ENCODE peak calls at places on chromosomes 13 and 19, in nine cellular contexts. M is HCT116, U is A549, V is HepG2, B is WTC11, O is NB4, Z is GM12878, G is K562, P is SK-N-SH. I is an unnamed sample.

GRCh38 chr19:13008926-13009787 is 13.9 kb downstream of the NFIX start:
- DNase-seq in M (no peak), U (no peak), V (no peak), B (no peak), O (no peak), Z (no peak), G (peak; percentile 7), P (peak; percentile 17), I (no peak)

GRCh38 chr13:46057251-46058015 is 4.9 kb upstream of the ZC3H13 start:
- DNase-seq in M (no peak), U (no peak), V (no peak), B (no peak), O (no peak), Z (no peak), G (no peak), P (no peak), I (no peak)

GRCh38 chr13:78618411-78618810 is 15.1 kb upstream of the POU4F1 start:
- DNase-seq in M (no peak), U (no peak), V (no peak), B (no peak), O (no peak), Z (no peak), G (no peak), P (no peak), I (no peak)

GRCh38 chr19:51157265-51157664 is 15.2 kb downstream of the SIGLEC7 start:
- DNase-seq in M (no peak), U (no peak), V (no peak), B (no peak), O (no peak), Z (no peak), G (no peak), P (no peak), I (no peak)

GRCh38 chr13:109734002-109734785 is 52.2 kb downstream of the IRS2 start:
- DNase-seq in M (no peak), U (no peak), V (no peak), B (no peak), O (no peak), Z (no peak), G (no peak), P (no peak), I (no peak)

GRCh38 chr13:110201114-110201513 is 105.8 kb downstream of the COL4A1 start:
- DNase-seq in M (no peak), U (no peak), V (no peak), B (no peak), O (peak; percentile 5), Z (no peak), G (no peak), P (no peak), I (no peak)

GRCh38 chr13:46373623-46374022 is 13.4 kb downstream of the RUBCNL start:
- DNase-seq in M (no peak), U (no peak), V (no peak), B (no peak), O (no peak), Z (no peak), G (no peak), P (no peak), I (no peak)

GRCh38 chr13:103799028-103799427 is 732.8 kb upstream of the SLC10A2 start:
- DNase-seq in M (no peak), U (no peak), V (no peak), B (no peak), O (no peak), Z (no peak), G (no peak), P (no peak), I (no peak)

GRCh38 chr13:107329991-107330390 is 762.1 kb upstream of the ARGLU1 start:
- DNase-seq in M (no peak), U (no peak), V (no peak), B (no peak), O (no peak), Z (no peak), G (no peak), P (no peak), I (no peak)

GRCh38 chr13:46179576-46180368 is 2.2 kb downstream of the LCP1 start:
- DNase-seq in M (no peak), U (no peak), V (no peak), B (no peak), O (peak; percentile 94), Z (no peak), G (peak; percentile 44), P (no peak), I (no peak)

GRCh38 chr19:42111811-42112210 is 20.4 kb downstream of the POU2F2 start:
- DNase-seq in M (no peak), U (no peak), V (no peak), B (no peak), O (no peak), Z (no peak), G (no peak), P (no peak), I (no peak)

DNA sequence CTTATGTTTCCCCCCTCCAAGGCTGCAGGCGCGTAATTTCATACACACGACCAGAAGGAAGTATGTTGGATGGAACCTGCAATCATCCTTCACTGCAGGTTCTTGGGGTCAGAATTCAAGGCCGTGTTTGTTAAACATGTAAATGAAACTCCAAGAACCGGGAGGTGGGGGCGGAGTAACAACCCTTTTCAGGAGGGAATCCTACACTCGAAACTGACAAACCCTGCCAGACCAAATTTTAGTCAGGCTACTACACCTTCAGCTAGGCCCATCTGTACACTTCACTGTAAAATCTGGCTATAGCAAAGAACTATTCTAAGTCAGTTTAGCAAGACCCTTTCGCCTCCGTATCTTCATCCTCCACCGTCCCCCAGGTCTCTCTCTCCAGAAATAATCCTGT is 1.2 kb downstream of the ZNF607 start:
- DNase-seq in M (no peak), U (no peak), V (peak; percentile 10), B (peak; percentile 23), O (peak; percentile 2), Z (no peak), G (no peak), P (peak; percentile 13), I (no peak)
- TF ChIP-seq MAX in M (no peak), U (no peak), V (no peak), B (no peak), O (no peak), Z (no peak), G (no peak), P (no peak), I (no peak)

DNA sequence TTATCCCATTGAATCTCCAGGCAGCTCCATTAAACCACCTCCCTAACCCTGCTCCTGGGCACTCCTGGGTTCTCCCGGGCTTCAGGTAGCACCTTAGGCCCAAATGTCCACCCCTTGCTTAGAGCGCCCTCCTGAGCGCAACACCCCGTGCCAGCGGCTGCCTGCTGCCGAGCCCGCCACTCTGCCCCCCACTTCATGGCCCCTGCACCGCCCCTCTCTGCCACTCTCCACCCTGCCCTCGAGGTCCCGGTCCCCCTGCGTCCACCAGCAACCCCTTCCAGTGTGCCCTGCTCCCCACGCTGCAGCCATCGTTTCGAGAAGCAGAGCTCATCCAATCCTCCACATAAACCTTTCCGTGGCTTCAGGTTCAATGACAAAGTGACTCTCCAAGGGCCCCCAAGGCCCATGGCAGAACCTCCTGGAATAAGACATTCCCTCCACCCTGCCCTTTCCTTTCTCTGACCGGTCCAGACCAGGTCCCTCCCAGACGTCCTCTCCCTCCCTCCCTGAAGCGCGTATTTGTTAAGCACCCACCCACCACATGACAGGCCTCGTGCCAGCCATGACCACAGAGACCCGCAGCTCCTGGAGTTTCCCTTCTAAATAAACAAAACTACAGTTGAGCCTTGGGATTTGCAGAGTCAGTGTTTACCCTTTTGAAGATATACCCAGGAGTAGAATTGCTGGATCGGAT is 66.6 kb downstream of the ARHGEF18 start:
- DNase-seq in M (no peak), U (peak; percentile 71), V (peak; percentile 74), B (no peak), O (no peak), Z (no peak), G (peak; percentile 8), P (no peak), I (no peak)
- TF ChIP-seq MAX in M (no peak), U (peak; percentile 40), V (peak; percentile 74), B (no peak), O (no peak), Z (no peak), G (no peak), P (no peak), I (no peak)

GRCh38 chr19:34678085-34678412 is 571 bp downstream of the ZNF302 start:
- DNase-seq in M (no peak), U (no peak), V (no peak), B (no peak), O (no peak), Z (no peak), G (no peak), P (no peak), I (no peak)

GRCh38 chr19:34676697-34677385 is at the start of gene SCGB2B2:
- DNase-seq in M (peak; percentile 80), U (no peak), V (no peak), B (no peak), O (peak; percentile 78), Z (peak; percentile 50), G (no peak), P (peak; percentile 82), I (no peak)

GRCh38 chr19:34675919-34676318 is 1.0 kb downstream of the SCGB2B2 start:
- DNase-seq in M (no peak), U (no peak), V (no peak), B (no peak), O (no peak), Z (no peak), G (no peak), P (no peak), I (no peak)

GRCh38 chr19:34677386-34678084 is at the start of gene ZNF302:
- DNase-seq in M (peak; percentile 87), U (peak; percentile 100), V (no peak), B (peak; percentile 98), O (peak; percentile 95), Z (peak; percentile 85), G (peak; percentile 20), P (peak; percentile 94), I (peak; percentile 99)

DNA sequence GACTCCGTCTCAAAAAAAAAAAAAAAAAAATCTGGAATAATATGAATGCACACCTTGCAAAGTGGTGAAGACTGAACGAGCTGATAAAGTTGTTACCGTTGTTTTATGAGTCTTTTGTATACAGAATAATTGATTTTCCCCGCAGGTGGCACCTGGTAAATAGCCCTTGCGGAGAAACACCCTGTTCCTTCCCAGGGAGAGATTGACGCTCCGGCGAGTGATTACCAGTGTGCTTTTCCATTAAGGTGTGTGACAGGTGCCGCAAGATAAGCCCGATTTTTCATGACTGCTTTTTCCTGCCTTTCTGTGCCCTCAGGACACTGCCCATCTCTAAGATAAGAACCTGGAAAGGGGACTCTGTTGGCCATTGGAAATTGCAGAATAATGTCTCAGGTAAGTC is 943 bp downstream of the ZNF302 start:
- DNase-seq in M (no peak), U (no peak), V (no peak), B (no peak), O (no peak), Z (no peak), G (no peak), P (no peak), I (no peak)
- TF ChIP-seq MAX in M (no peak), U (no peak), V (no peak), B (no peak), O (no peak), Z (no peak), G (no peak), P (no peak), I (no peak)

GRCh38 chr13:102280366-102280765 is 121.5 kb downstream of the FGF14 start:
- DNase-seq in M (no peak), U (no peak), V (no peak), B (no peak), O (no peak), Z (no peak), G (no peak), P (no peak), I (no peak)
- TF ChIP-seq MAX in M (no peak), U (no peak), V (no peak), B (no peak), O (no peak), Z (no peak), G (no peak), P (no peak), I (no peak)

I was measured in endothelial cell of umbilical vein.